ENCODE peak calls at places on chromosomes 5 and 9, in ten cellular contexts. R is breast epithelium, D is OCI-LY7, O is H7, E is mesenchymal stem cell, S is BJ, T is HFF-Myc, G is choroid plexus epithelial cell, J is lower lobe of right lung, H is AG04449. C is an unnamed sample.

GRCh38 chr5:81895312-81895711 is 76.5 kb upstream of the ATG10 start:
- DNase-seq in H (no peak), D (no peak), S (no peak), O (no peak), T (no peak), G (peak; percentile 10), J (no peak), R (no peak), E (no peak), C (no peak)

GRCh38 chr9:76912631-76913275 is 6.8 kb upstream of the PRUNE2 start:
- DNase-seq in D (no peak), O (no peak), E (peak; percentile 9), R (no peak), G (peak; percentile 17), T (no peak), J (no peak), H (no peak), S (no peak), C (no peak)

GRCh38 chr9:98839724-98840123 is 32.3 kb downstream of the GALNT12 start:
- DNase-seq in D (no peak), T (no peak), G (no peak), S (no peak), H (no peak), O (peak; percentile 47), R (no peak), E (no peak), J (no peak), C (no peak)

GRCh38 chr9:123893831-123894460 is 36.0 kb downstream of the DENND1A start:
- DNase-seq in S (no peak), O (no peak), T (no peak), R (no peak), G (peak; percentile 42), H (no peak), J (no peak), D (no peak), E (peak; percentile 73), C (no peak)

GRCh38 chr5:169803077-169803981 is 166.3 kb downstream of the DOCK2 start:
- DNase-seq in S (peak; percentile 89), H (peak; percentile 90), D (no peak), T (peak; percentile 76), E (peak; percentile 99), G (peak; percentile 97), J (no peak), O (no peak), R (no peak), C (peak; percentile 84)

GRCh38 chr5:116575635-116576042 is 1.0 kb upstream of the SEMA6A start:
- DNase-seq in D (no peak), O (peak; percentile 56), R (no peak), J (no peak), H (no peak), G (peak; percentile 3), T (no peak), S (no peak), E (no peak), C (no peak)

GRCh38 chr5:116498478-116498877 is 76.1 kb downstream of the SEMA6A start:
- DNase-seq in H (no peak), J (no peak), T (no peak), O (peak; percentile 51), D (no peak), R (no peak), G (no peak), S (no peak), E (no peak), C (no peak)

GRCh38 chr5:32283539-32284377 is 29.0 kb downstream of the MTMR12 start:
- DNase-seq in S (no peak), J (no peak), G (peak; percentile 58), H (no peak), R (no peak), T (no peak), E (peak; percentile 27), O (no peak), D (no peak), C (no peak)

GRCh38 chr9:117416856-117417255 is 2.0 kb upstream of the ASTN2 start:
- DNase-seq in O (no peak), G (no peak), J (no peak), T (no peak), E (no peak), R (no peak), H (no peak), D (no peak), S (no peak), C (no peak)

GRCh38 chr5:79499640-79500273 is 14.2 kb downstream of the HOMER1 start:
- DNase-seq in D (no peak), J (no peak), G (peak; percentile 46), O (no peak), T (no peak), R (no peak), E (peak; percentile 64), H (no peak), S (no peak), C (no peak)

GRCh38 chr5:140608730-140609520 is 24.1 kb downstream of the CD14 start:
- DNase-seq in J (peak; percentile 70), O (no peak), E (no peak), D (no peak), T (no peak), S (no peak), H (no peak), R (peak; percentile 65), G (no peak), C (peak; percentile 75)

GRCh38 chr5:136036293-136036911 is 7.6 kb downstream of the TGFBI start:
- DNase-seq in O (no peak), G (no peak), E (no peak), T (no peak), H (no peak), S (no peak), D (no peak), J (no peak), R (no peak), C (peak; percentile 35)

GRCh38 chr9:107024193-107024592 is 161.2 kb downstream of the ZNF462 start:
- DNase-seq in R (no peak), T (no peak), O (no peak), D (peak; percentile 86), E (no peak), H (no peak), J (no peak), G (peak; percentile 18), S (no peak), C (no peak)

GRCh38 chr9:107034831-107035230 is 171.9 kb downstream of the ZNF462 start:
- DNase-seq in S (no peak), E (no peak), O (no peak), G (no peak), R (no peak), D (no peak), H (no peak), J (no peak), T (no peak), C (no peak)

GRCh38 chr9:107033974-107034373 is 171.0 kb downstream of the ZNF462 start:
- DNase-seq in D (no peak), R (no peak), J (no peak), H (no peak), G (no peak), E (no peak), S (no peak), O (no peak), T (no peak), C (no peak)

DNA sequence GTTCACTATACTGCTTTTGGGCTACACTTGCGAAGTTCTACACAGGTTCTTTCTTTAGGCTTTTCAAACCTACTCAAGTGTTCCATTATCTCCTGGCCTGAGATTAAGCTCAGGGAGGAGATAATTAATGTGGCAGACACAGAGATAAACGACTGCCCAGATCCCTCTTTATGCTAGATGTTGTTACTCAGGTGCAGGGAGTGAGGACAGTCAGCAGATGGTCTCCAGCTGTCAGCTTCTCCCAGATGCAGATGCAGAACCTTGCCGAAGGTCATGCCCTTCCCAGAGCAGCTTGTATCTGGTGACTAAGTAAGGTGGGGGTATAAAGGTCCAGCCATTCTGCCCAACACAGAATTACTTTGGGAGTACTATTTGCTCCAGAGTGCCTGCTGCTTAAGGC is 166.2 kb downstream of the ZNF462 start:
- DNase-seq in G (no peak), T (no peak), S (no peak), R (no peak), E (no peak), J (no peak), O (no peak), D (no peak), H (no peak), C (no peak)
- H3K4me3 ChIP-seq in G (no peak overlapping the region), T (no peak overlapping the region), S (no peak overlapping the region), R (no peak overlapping the region), E (no peak overlapping the region), J (no peak overlapping the region), O (no peak overlapping the region), D (no peak overlapping the region), H (no peak overlapping the region), C (no peak overlapping the region)

GRCh38 chr9:114759512-114759911 is 46.3 kb downstream of the TNFSF15 start:
- DNase-seq in G (no peak), T (no peak), J (no peak), S (no peak), R (no peak), E (no peak), O (no peak), D (no peak), H (no peak), C (no peak)
- H3K4me3 ChIP-seq in G (no peak overlapping the region), T (no peak overlapping the region), J (no peak overlapping the region), S (no peak overlapping the region), R (no peak overlapping the region), E (no peak overlapping the region), O (no peak overlapping the region), D (no peak overlapping the region), H (no peak overlapping the region), C (no peak overlapping the region)

DNA sequence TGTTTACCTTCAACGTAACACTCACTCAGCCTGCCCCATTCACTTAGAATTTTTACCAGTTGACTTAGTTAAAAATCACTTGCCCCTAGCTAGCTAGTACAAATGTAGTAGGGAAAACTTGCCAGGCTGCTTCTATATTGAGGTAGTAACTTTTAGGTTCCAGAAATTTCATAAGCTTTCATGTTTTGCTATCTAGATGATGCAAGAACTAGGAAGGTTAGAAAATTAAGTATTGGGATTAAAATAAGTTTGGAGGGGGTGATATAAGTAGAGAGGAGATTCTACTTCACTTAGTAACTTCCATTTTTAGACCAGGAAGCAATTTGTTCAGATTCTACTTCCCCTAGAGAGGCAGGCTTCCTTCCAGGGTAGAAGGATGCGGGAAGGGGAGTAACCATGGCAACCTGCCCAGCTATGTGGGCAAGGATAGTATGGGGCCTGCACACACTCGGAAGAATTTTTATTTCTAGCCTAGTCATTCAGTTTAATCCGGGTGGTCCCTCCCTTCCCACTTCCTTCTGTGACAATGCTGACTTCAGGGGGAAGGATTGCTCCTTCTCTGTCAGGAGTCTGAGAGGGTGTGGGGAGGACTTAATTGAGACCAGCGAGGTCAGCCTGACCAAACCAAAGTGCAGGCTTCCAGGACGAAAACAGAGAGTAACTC is 4.2 kb downstream of the DAB2 start:
- DNase-seq in R (peak; percentile 46), T (peak; percentile 63), S (peak; percentile 72), D (no peak), G (peak; percentile 67), E (peak; percentile 52), H (no peak), O (no peak), J (peak; percentile 72), C (peak; percentile 84)
- H3K4me3 ChIP-seq in R (no peak overlapping the region), T (peak overlapping the region; percentile 86), S (peak overlapping the region; percentile 73), D (no peak overlapping the region), G (peak overlapping the region; percentile 35), E (no peak overlapping the region), H (peak overlapping the region; percentile 83), O (no peak overlapping the region), J (peak overlapping the region; percentile 69), C (peak overlapping the region; percentile 14)

DNA sequence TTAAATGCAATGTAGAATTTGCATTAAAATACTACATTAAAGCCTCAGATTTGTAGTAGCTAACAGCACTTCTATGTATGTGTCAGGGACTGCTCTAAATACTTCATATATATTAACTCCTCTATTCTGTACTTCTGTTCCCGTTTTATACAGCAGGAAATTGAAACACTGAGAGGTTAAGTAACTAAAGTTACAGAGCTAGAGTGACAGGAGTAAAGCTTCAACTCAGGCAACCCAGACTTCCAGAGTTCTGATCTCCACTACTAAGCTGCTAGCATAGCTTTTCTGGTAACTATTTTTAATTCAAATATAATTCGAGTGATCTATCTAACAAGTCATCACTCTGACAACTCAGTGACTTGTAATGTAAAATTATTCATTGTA is 605 bp upstream of the APC start:
- DNase-seq in R (no peak), H (no peak), E (no peak), J (no peak), D (peak; percentile 9), T (no peak), S (no peak), O (no peak), G (peak; percentile 10), C (no peak)
- H3K4me3 ChIP-seq in R (peak overlapping the region; percentile 55), H (peak overlapping the region; percentile 84), E (peak overlapping the region; percentile 90), J (peak overlapping the region; percentile 69), D (peak overlapping the region; percentile 85), T (peak overlapping the region; percentile 62), S (peak overlapping the region; percentile 89), O (peak overlapping the region; percentile 66), G (peak overlapping the region; percentile 92), C (peak overlapping the region; percentile 54)